ENCODE peak calls at places on chromosomes 11 and 22, in five cellular contexts. One of them, this sample, is unnamed. For H3K4me1, the result is how much of the 10 kb centered on the place peaks cover.

GRCh38 chr11:47330002-47330911 is 22.2 kb downstream of the MYBPC3 start:
- DNase-seq in fibroblast of lung: no peak
- DNase-seq in tibial nerve: no peak
- DNase-seq in HAP-1: no peak
- DNase-seq in body of pancreas: no peak
- DNase-seq in this sample: no peak

GRCh38 chr22:22431271-22432220 is 77.0 kb downstream of the ZNF280B start:
- DNase-seq in HAP-1: peak
- DNase-seq in tibial nerve: peak
- DNase-seq in fibroblast of lung: peak
- DNase-seq in body of pancreas: peak
- DNase-seq in this sample: peak

GRCh38 chr22:41561335-41561734 is 525 bp downstream of the CSDC2 start:
- DNase-seq in tibial nerve: no peak
- DNase-seq in body of pancreas: no peak
- DNase-seq in fibroblast of lung: no peak
- DNase-seq in HAP-1: no peak
- DNase-seq in this sample: no peak

GRCh38 chr11:134164490-134165370 is 59.0 kb downstream of the NCAPD3 start:
- DNase-seq in HAP-1: no peak
- DNase-seq in tibial nerve: no peak
- DNase-seq in body of pancreas: no peak
- DNase-seq in fibroblast of lung: no peak
- DNase-seq in this sample: no peak

GRCh38 chr11:16047073-16047472 is 309.3 kb downstream of the SOX6 start:
- DNase-seq in HAP-1: no peak
- DNase-seq in tibial nerve: no peak
- DNase-seq in fibroblast of lung: no peak
- DNase-seq in body of pancreas: no peak
- DNase-seq in this sample: no peak

GRCh38 chr22:37234736-37235711 is 9.0 kb downstream of the RAC2 start:
- DNase-seq in fibroblast of lung: no peak
- DNase-seq in HAP-1: no peak
- DNase-seq in tibial nerve: no peak
- DNase-seq in body of pancreas: no peak
- DNase-seq in this sample: no peak

GRCh38 chr11:69636512-69636866 is 4.5 kb upstream of the CCND1 start:
- DNase-seq in fibroblast of lung: peak
- DNase-seq in tibial nerve: no peak
- DNase-seq in HAP-1: peak
- DNase-seq in body of pancreas: peak
- DNase-seq in this sample: no peak

GRCh38 chr11:13105237-13105844 is 96.2 kb downstream of the RASSF10 start:
- DNase-seq in HAP-1: no peak
- DNase-seq in tibial nerve: no peak
- DNase-seq in fibroblast of lung: no peak
- DNase-seq in body of pancreas: peak
- DNase-seq in this sample: no peak

GRCh38 chr11:58919980-58920379 is 19.3 kb upstream of the GLYATL1 start:
- DNase-seq in tibial nerve: no peak
- DNase-seq in HAP-1: no peak
- DNase-seq in fibroblast of lung: no peak
- DNase-seq in body of pancreas: no peak
- DNase-seq in this sample: no peak

GRCh38 chr11:86869966-86870570 is 69.7 kb downstream of the PRSS23 start:
- DNase-seq in body of pancreas: peak
- DNase-seq in HAP-1: peak
- DNase-seq in fibroblast of lung: peak
- DNase-seq in tibial nerve: peak
- DNase-seq in this sample: peak

GRCh38 chr11:72012091-72012630 is 13.5 kb downstream of the IL18BP start:
- DNase-seq in body of pancreas: no peak
- DNase-seq in tibial nerve: no peak
- DNase-seq in HAP-1: no peak
- DNase-seq in fibroblast of lung: no peak
- DNase-seq in this sample: no peak

GRCh38 chr22:23516304-23516703 is 63.8 kb downstream of the IGLL1 start:
- DNase-seq in HAP-1: no peak
- DNase-seq in fibroblast of lung: no peak
- DNase-seq in tibial nerve: no peak
- DNase-seq in body of pancreas: no peak
- DNase-seq in this sample: no peak

GRCh38 chr11:121426476-121427454 is 25.3 kb upstream of the SORL1 start:
- DNase-seq in HAP-1: no peak
- DNase-seq in fibroblast of lung: no peak
- DNase-seq in body of pancreas: no peak
- DNase-seq in tibial nerve: no peak
- DNase-seq in this sample: no peak

GRCh38 chr11:121429556-121429955 is 22.6 kb upstream of the SORL1 start:
- DNase-seq in HAP-1: no peak
- DNase-seq in fibroblast of lung: no peak
- DNase-seq in tibial nerve: no peak
- DNase-seq in body of pancreas: no peak
- DNase-seq in this sample: no peak

GRCh38 chr11:121421149-121421906 is 30.8 kb upstream of the SORL1 start:
- DNase-seq in tibial nerve: no peak
- DNase-seq in HAP-1: no peak
- DNase-seq in body of pancreas: no peak
- DNase-seq in fibroblast of lung: no peak
- DNase-seq in this sample: no peak

GRCh38 chr11:121422675-121423074 is 29.4 kb upstream of the SORL1 start:
- DNase-seq in body of pancreas: no peak
- DNase-seq in fibroblast of lung: no peak
- DNase-seq in tibial nerve: no peak
- DNase-seq in HAP-1: no peak
- DNase-seq in this sample: no peak

GRCh38 chr11:121425818-121426217 is 26.3 kb upstream of the SORL1 start:
- DNase-seq in body of pancreas: no peak
- DNase-seq in HAP-1: no peak
- DNase-seq in tibial nerve: no peak
- DNase-seq in fibroblast of lung: no peak
- DNase-seq in this sample: no peak
- H3K4me1 ChIP-seq in body of pancreas: under half
- H3K4me1 ChIP-seq in HAP-1: under half
- H3K4me1 ChIP-seq in tibial nerve: under half
- H3K4me1 ChIP-seq in fibroblast of lung: under half
- H3K4me1 ChIP-seq in this sample: under half

GRCh38 chr22:30302810-30303138 is 13.5 kb upstream of the CASTOR1 start:
- DNase-seq in tibial nerve: no peak
- DNase-seq in fibroblast of lung: no peak
- DNase-seq in HAP-1: no peak
- DNase-seq in body of pancreas: no peak
- DNase-seq in this sample: no peak
- H3K4me1 ChIP-seq in tibial nerve: half or more
- H3K4me1 ChIP-seq in fibroblast of lung: under half
- H3K4me1 ChIP-seq in HAP-1: under half
- H3K4me1 ChIP-seq in body of pancreas: half or more
- H3K4me1 ChIP-seq in this sample: half or more

GRCh38 chr11:131628739-131629138 is 258.3 kb downstream of the NTM start:
- DNase-seq in tibial nerve: no peak
- DNase-seq in HAP-1: no peak
- DNase-seq in fibroblast of lung: no peak
- DNase-seq in body of pancreas: no peak
- DNase-seq in this sample: no peak
- H3K4me1 ChIP-seq in tibial nerve: under half
- H3K4me1 ChIP-seq in HAP-1: under half
- H3K4me1 ChIP-seq in fibroblast of lung: under half
- H3K4me1 ChIP-seq in body of pancreas: under half
- H3K4me1 ChIP-seq in this sample: under half

DNA sequence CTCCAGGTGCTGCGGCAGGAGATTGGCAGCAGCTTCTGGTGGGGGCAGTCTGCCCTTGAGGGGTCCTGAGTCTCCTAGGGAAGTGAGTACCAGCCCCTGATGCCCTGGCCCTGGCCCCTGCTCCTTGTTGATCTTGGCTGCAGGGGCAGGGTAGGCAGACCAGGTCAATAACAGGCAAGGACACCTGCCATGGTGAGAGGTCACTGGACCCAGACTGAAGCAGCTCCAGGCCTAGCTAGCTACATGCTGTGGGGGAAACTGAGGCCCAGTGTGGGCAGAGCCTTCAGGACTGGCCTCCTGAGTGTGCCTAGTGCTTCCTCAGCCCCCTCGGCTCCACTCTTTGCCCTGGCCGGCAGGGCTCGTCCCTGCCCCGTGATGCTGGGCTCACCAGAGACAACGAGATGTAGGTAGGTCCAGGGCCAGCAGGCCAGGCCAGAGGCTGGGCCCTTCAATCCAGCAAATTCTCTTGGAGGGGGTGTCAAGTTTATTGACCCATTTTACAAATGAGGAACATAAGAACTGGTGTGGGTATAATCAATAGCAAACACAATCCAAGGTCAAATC is 20.4 kb downstream of the RTN4R start:
- DNase-seq in body of pancreas: no peak
- DNase-seq in fibroblast of lung: no peak
- DNase-seq in tibial nerve: no peak
- DNase-seq in HAP-1: no peak
- DNase-seq in this sample: no peak
- H3K4me1 ChIP-seq in body of pancreas: under half
- H3K4me1 ChIP-seq in fibroblast of lung: under half
- H3K4me1 ChIP-seq in tibial nerve: under half
- H3K4me1 ChIP-seq in HAP-1: under half
- H3K4me1 ChIP-seq in this sample: under half

This sample was measured in DND-41.